ENCODE peak calls at places on chromosomes 11 and 22, in seven cellular contexts. U is left cardiac atrium; Z is Right ventricle myocardium superior; L is gastroesophageal sphincter; O is activated CD8-positive, alpha-beta T cell treated with anti-CD3 and anti-CD28 coated beads for 36 hours; Q is psoas muscle; N is activated T-cell treated with anti-CD3 and anti-CD28 coated beads, Interleukin-2, amount 50 U/mL, for 4 hours. V is an unnamed sample.

GRCh38 chr11:67415501-67416304 is at the start of gene CARNS1:
- ATAC-seq in Z (peak; percentile 18), Q (no peak), O (no peak), N (no peak), L (no peak), U (no peak), V (peak; percentile 28)

GRCh38 chr11:35541621-35542375 is 16.4 kb upstream of the PAMR1 start:
- ATAC-seq in O (no peak), U (peak; percentile 65), Q (peak; percentile 55), L (peak; percentile 83), Z (peak; percentile 79), N (no peak), V (no peak)

GRCh38 chr11:127017482-127017881 is 16.9 kb upstream of the KIRREL3 start:
- ATAC-seq in L (no peak), N (no peak), O (no peak), Q (no peak), Z (no peak), U (no peak), V (no peak)

GRCh38 chr11:89625171-89625570 is 84.9 kb upstream of the TRIM77 start:
- ATAC-seq in L (no peak), Q (no peak), O (no peak), U (no peak), N (no peak), Z (no peak), V (no peak)

GRCh38 chr11:70077411-70078094 is 564 bp upstream of the ANO1 start:
- ATAC-seq in O (no peak), Z (no peak), Q (no peak), L (no peak), U (no peak), N (no peak), V (no peak)

GRCh38 chr22:37431811-37432707 is 4.8 kb upstream of the ELFN2 start:
- ATAC-seq in U (no peak), O (peak; percentile 85), L (no peak), Q (no peak), Z (no peak), N (peak; percentile 91), V (peak; percentile 93)

GRCh38 chr22:17917490-17917983 is 106.8 kb downstream of the MICAL3 start:
- ATAC-seq in O (peak; percentile 39), L (no peak), N (no peak), Q (no peak), U (peak; percentile 10), Z (peak; percentile 6), V (peak; percentile 58)

GRCh38 chr11:92382311-92382710 is 157.7 kb downstream of the FAT3 start:
- ATAC-seq in O (no peak), U (no peak), Q (no peak), Z (no peak), N (no peak), L (no peak), V (no peak)

GRCh38 chr11:1293619-1294015 is 15.8 kb downstream of the TOLLIP start:
- ATAC-seq in N (no peak), Q (no peak), L (peak; percentile 29), U (no peak), O (peak; percentile 68), Z (no peak), V (no peak)

GRCh38 chr11:77278595-77279506 is 22.6 kb downstream of the GDPD4 start:
- ATAC-seq in Z (no peak), L (no peak), N (no peak), Q (no peak), O (no peak), U (no peak), V (no peak)

GRCh38 chr11:17528181-17528691 is 16.0 kb downstream of the USH1C start:
- ATAC-seq in O (peak; percentile 92), L (peak; percentile 47), U (peak; percentile 64), N (peak; percentile 81), Z (peak; percentile 85), Q (peak; percentile 83), V (peak; percentile 72)

GRCh38 chr22:44118645-44119315 is 61.9 kb upstream of the PARVG start:
- ATAC-seq in N (no peak), L (no peak), U (no peak), O (no peak), Q (no peak), Z (no peak), V (no peak)

GRCh38 chr22:46791201-46791731 is 28.8 kb downstream of the TBC1D22A start:
- ATAC-seq in Z (no peak), U (peak; percentile 75), O (peak; percentile 97), Q (peak; percentile 76), N (peak; percentile 93), L (peak; percentile 68), V (peak; percentile 92)

GRCh38 chr11:8671651-8672062 is 10.8 kb downstream of the TRIM66 start:
- ATAC-seq in O (no peak), L (peak; percentile 49), Q (no peak), Z (peak; percentile 38), U (peak; percentile 33), N (no peak), V (no peak)

GRCh38 chr11:22510741-22511140 is 114.9 kb downstream of the FANCF start:
- ATAC-seq in N (no peak), U (no peak), O (no peak), L (no peak), Q (no peak), Z (no peak), V (no peak)

GRCh38 chr11:46695345-46696211 is 4.8 kb downstream of the ARHGAP1 start:
- ATAC-seq in Z (no peak), N (no peak), Q (peak; percentile 8), U (no peak), L (no peak), O (no peak), V (no peak)

GRCh38 chr11:69569306-69570200 is 71.4 kb upstream of the CCND1 start:
- ATAC-seq in U (no peak), N (no peak), Z (no peak), L (no peak), Q (no peak), O (no peak), V (no peak)

GRCh38 chr11:44671234-44671633 is 55.5 kb upstream of the TSPAN18 start:
- ATAC-seq in L (no peak), Z (no peak), N (no peak), O (no peak), Q (no peak), U (no peak), V (no peak)

GRCh38 chr11:94694309-94695060 is 73.7 kb upstream of the AMOTL1 start:
- ATAC-seq in Q (peak; percentile 97), N (no peak), U (no peak), O (no peak), Z (peak; percentile 95), L (no peak), V (no peak)

GRCh38 chr11:64242920-64243854 is 2.3 kb downstream of the FKBP2 start:
- ATAC-seq in U (no peak), O (no peak), L (no peak), Z (no peak), N (no peak), Q (no peak), V (no peak)

GRCh38 chr11:6745465-6746015 is 26.2 kb downstream of the OR2AG2 start:
- ATAC-seq in Q (no peak), L (no peak), U (no peak), N (no peak), Z (peak; percentile 46), O (peak; percentile 17), V (peak; percentile 56)

GRCh38 chr22:23113067-23113846 is 28.5 kb downstream of the RSPH14 start:
- ATAC-seq in O (no peak), U (peak; percentile 70), Z (no peak), Q (peak; percentile 42), N (no peak), L (no peak), V (no peak)

GRCh38 chr22:45285431-45286058 is 796 bp downstream of the UPK3A start:
- ATAC-seq in Z (peak; percentile 45), L (no peak), Q (peak; percentile 42), O (no peak), N (no peak), U (peak; percentile 20), V (no peak)

GRCh38 chr11:117835576-117835975 is 11.0 kb upstream of the FXYD2 start:
- ATAC-seq in L (no peak), O (no peak), Q (no peak), N (no peak), Z (no peak), U (no peak), V (no peak)